ENCODE peak calls at places on chromosomes 11 and 22, in nine cellular contexts. E, V, J, L, M, W, H, K and T are unnamed samples.

GRCh38 chr11:118161786-118162185 is 9.2 kb upstream of the SCN4B start:
- DNase-seq in H (no peak), W (no peak), K (no peak), E (no peak), V (no peak), M (no peak), L (no peak), J (no peak), T (no peak)

GRCh38 chr11:65423516-65424199 is 1.1 kb downstream of the NEAT1 start:
- DNase-seq in M (peak), V (no peak), K (peak), L (peak), J (no peak), H (peak), W (no peak), E (peak), T (no peak)

GRCh38 chr11:16881074-16881709 is 133.0 kb downstream of the PLEKHA7 start:
- DNase-seq in E (peak), K (no peak), V (no peak), H (no peak), L (no peak), W (no peak), M (peak), J (no peak), T (no peak)

GRCh38 chr11:74171630-74172465 is 759 bp downstream of the PPME1 start:
- DNase-seq in W (no peak), E (no peak), J (no peak), L (no peak), V (no peak), H (no peak), K (no peak), M (no peak), T (no peak)

GRCh38 chr11:111718436-111719325 is 47.5 kb downstream of the PPP2R1B start:
- DNase-seq in K (no peak), L (no peak), W (no peak), E (no peak), V (no peak), M (no peak), J (no peak), H (peak), T (no peak)

GRCh38 chr11:64299847-64300648 is at the start of gene CATSPERZ:
- DNase-seq in H (no peak), L (no peak), V (no peak), E (no peak), K (no peak), W (no peak), J (no peak), M (no peak), T (no peak)

GRCh38 chr22:22709719-22710445 is 65.5 kb downstream of the GGTLC2 start:
- DNase-seq in V (no peak), K (no peak), J (peak), E (no peak), M (no peak), H (peak), L (no peak), W (no peak), T (no peak)

GRCh38 chr11:86185346-86185745 is 59.2 kb upstream of the EED start:
- DNase-seq in K (no peak), J (no peak), H (no peak), W (no peak), L (no peak), E (no peak), M (no peak), V (no peak), T (no peak)

GRCh38 chr11:111378773-111379499 is at the start of gene POU2AF1:
- DNase-seq in H (no peak), L (no peak), E (no peak), W (no peak), M (no peak), J (no peak), V (peak), K (peak), T (no peak)

GRCh38 chr11:79249341-79249993 is 191.4 kb downstream of the TENM4 start:
- DNase-seq in E (no peak), J (no peak), L (no peak), V (no peak), H (peak), M (no peak), W (no peak), K (no peak), T (no peak)

GRCh38 chr11:96426356-96427103 is 36.7 kb downstream of the JRKL start:
- DNase-seq in K (no peak), E (no peak), L (no peak), H (peak), M (no peak), V (peak), W (no peak), J (no peak), T (no peak)

GRCh38 chr11:61335355-61335710 is 2.3 kb downstream of the TKFC start:
- DNase-seq in J (no peak), K (no peak), M (no peak), L (no peak), H (no peak), V (no peak), W (no peak), E (no peak), T (no peak)

GRCh38 chr11:20250644-20251247 is 90.5 kb upstream of the DBX1 start:
- DNase-seq in J (no peak), L (no peak), V (no peak), K (no peak), H (no peak), M (no peak), E (no peak), W (no peak), T (no peak)

GRCh38 chr11:33052241-33052640 is 12.9 kb downstream of the TCP11L1 start:
- DNase-seq in J (no peak), H (no peak), V (no peak), K (no peak), W (no peak), M (no peak), E (no peak), L (no peak), T (no peak)

GRCh38 chr22:22201185-22201924 is 43.2 kb upstream of the VPREB1 start:
- DNase-seq in M (no peak), H (peak), E (no peak), J (no peak), L (peak), V (peak), W (no peak), K (no peak), T (no peak)

GRCh38 chr11:78683774-78684173 is 109.1 kb upstream of the NARS2 start:
- DNase-seq in H (no peak), W (no peak), E (no peak), K (no peak), J (no peak), V (no peak), L (no peak), M (no peak), T (no peak)

GRCh38 chr11:69899957-69900821 is 81.0 kb upstream of the FGF3 start:
- DNase-seq in K (no peak), M (no peak), E (no peak), J (no peak), W (no peak), V (no peak), H (peak), L (no peak), T (no peak)

GRCh38 chr22:37195921-37196320 is 7.9 kb upstream of the C1QTNF6 start:
- DNase-seq in V (no peak), E (peak), W (no peak), L (peak), H (no peak), M (peak), J (no peak), K (no peak), T (no peak)

GRCh38 chr22:21917206-21917958 is 35.3 kb downstream of the PPM1F start:
- DNase-seq in K (no peak), J (no peak), L (no peak), V (no peak), W (no peak), H (no peak), E (peak), M (no peak), T (no peak)

GRCh38 chr22:31676700-31677099 is 14.7 kb upstream of the PISD start:
- DNase-seq in V (peak), W (peak), K (peak), L (peak), M (peak), E (peak), H (peak), J (peak), T (peak)

GRCh38 chr22:40764743-40765441 is 54.3 kb downstream of the SLC25A17 start:
- DNase-seq in E (no peak), V (peak), M (no peak), L (no peak), J (no peak), W (no peak), K (peak), H (no peak), T (no peak)

GRCh38 chr22:24816841-24817240 is 10.8 kb downstream of the SGSM1 start:
- DNase-seq in L (no peak), E (no peak), W (no peak), J (no peak), M (no peak), V (no peak), H (no peak), K (no peak), T (no peak)

GRCh38 chr11:68383976-68384501 is 71.6 kb downstream of the LRP5 start:
- DNase-seq in E (peak), M (peak), W (peak), H (peak), V (peak), J (peak), K (peak), L (no peak), T (peak)

GRCh38 chr11:114705280-114706024 is 27.1 kb downstream of the NXPE2 start:
- DNase-seq in W (no peak), J (no peak), L (no peak), M (peak), K (no peak), V (no peak), H (no peak), E (no peak), T (no peak)

GRCh38 chr11:45102810-45103621 is 43.4 kb upstream of the PRDM11 start:
- DNase-seq in J (peak), L (no peak), K (peak), M (no peak), E (peak), W (peak), H (peak), V (peak), T (peak)

GRCh38 chr11:122210378-122210995 is 94.5 kb upstream of the BLID start:
- DNase-seq in K (no peak), E (no peak), L (no peak), V (no peak), W (no peak), J (no peak), H (no peak), M (no peak), T (no peak)

GRCh38 chr22:32469799-32470212 is 4.8 kb upstream of the FBXO7 start:
- DNase-seq in E (no peak), H (peak), M (no peak), V (no peak), L (no peak), K (no peak), W (no peak), J (no peak), T (no peak)

GRCh38 chr22:49977578-49977977 is 17.0 kb downstream of the PIM3 start:
- DNase-seq in H (no peak), V (no peak), E (no peak), L (no peak), M (no peak), K (no peak), J (no peak), W (no peak), T (no peak)

GRCh38 chr22:32622004-32622761 is 147.6 kb downstream of the FBXO7 start:
- DNase-seq in J (peak), H (no peak), E (peak), W (no peak), K (no peak), V (no peak), L (no peak), M (peak), T (peak)

GRCh38 chr11:129888451-129888850 is 6.9 kb downstream of the NFRKB start:
- DNase-seq in V (no peak), J (no peak), H (no peak), W (no peak), M (no peak), E (no peak), L (no peak), K (peak), T (no peak)
- TF ChIP-seq CTCF in V (no peak), J (no peak), H (no peak), W (no peak), M (no peak), E (no peak), L (no peak), K (no peak), T (no peak)

GRCh38 chr11:87352759-87353707 is 315.3 kb downstream of the TMEM135 start:
- DNase-seq in L (peak), H (peak), K (peak), J (peak), V (peak), E (peak), W (peak), M (peak), T (peak)
- TF ChIP-seq CTCF in L (peak), H (peak), K (peak), J (peak), V (peak), E (peak), W (peak), M (peak), T (peak)

GRCh38 chr22:48720662-48721393 is 1106.8 kb downstream of the BRD1 start:
- DNase-seq in H (no peak), E (no peak), J (no peak), L (no peak), W (no peak), K (no peak), M (no peak), V (no peak), T (peak)

GRCh38 chr22:48718818-48719500 is 1108.7 kb downstream of the BRD1 start:
- DNase-seq in H (no peak), E (no peak), V (no peak), K (no peak), J (no peak), M (no peak), W (no peak), L (no peak), T (no peak)

GRCh38 chr22:48721394-48721666 is 1106.3 kb downstream of the BRD1 start:
- DNase-seq in L (no peak), H (no peak), M (no peak), K (no peak), V (no peak), W (no peak), E (no peak), J (no peak), T (no peak)

GRCh38 chr22:48717883-48718817 is 1109.5 kb downstream of the BRD1 start:
- DNase-seq in V (no peak), H (no peak), M (no peak), E (no peak), K (no peak), W (no peak), L (no peak), J (no peak), T (no peak)

GRCh38 chr22:48719978-48720661 is 1107.6 kb downstream of the BRD1 start:
- DNase-seq in M (no peak), J (no peak), V (no peak), H (no peak), L (no peak), E (no peak), W (no peak), K (no peak), T (no peak)
- TF ChIP-seq CTCF in M (no peak), J (peak), V (no peak), H (no peak), L (no peak), E (no peak), W (peak), K (no peak), T (peak)

DNA sequence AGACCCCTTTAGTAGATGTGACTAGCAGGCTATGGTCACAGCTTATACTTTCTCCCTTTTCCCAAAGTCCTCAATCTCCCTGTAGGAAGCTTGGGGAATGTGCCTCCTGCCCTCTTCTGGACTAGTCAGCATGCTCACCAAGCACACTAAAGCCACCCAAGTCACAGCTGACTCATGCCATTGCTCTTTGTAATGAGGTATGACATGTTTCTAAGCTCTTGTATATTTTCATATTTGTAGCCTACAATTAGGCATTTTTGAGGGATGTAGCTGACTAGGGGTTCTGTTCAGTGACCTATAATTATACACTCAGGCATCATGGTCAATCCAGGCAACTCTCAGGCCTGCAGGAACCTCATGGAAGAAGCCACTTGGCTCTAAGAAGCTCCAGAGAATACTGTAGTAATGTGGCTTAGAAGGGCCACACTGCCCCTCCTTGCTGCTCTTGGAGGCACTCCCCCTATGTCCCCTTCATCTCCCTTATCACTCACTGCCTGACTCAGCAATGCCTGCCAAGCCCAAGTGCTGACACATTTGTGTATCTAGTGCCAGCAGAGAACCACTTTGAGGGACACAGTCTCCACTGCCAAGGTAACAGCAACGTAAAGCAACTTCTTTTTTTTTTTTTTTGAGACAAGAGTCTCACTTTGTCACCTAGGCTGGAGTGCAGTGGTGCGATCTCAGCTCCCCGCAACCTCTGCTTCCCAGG is 86.2 kb downstream of the RPL27A start:
- DNase-seq in W (no peak), H (peak), L (no peak), V (no peak), E (no peak), K (no peak), M (peak), J (no peak), T (no peak)
- TF ChIP-seq CTCF in W (no peak), H (peak), L (no peak), V (no peak), E (no peak), K (no peak), M (peak), J (no peak), T (no peak)